ENCODE peak calls at places on chromosomes 6 and 20, in eight cellular contexts. N is breast epithelium, M is transverse colon, V is HepG2, B is adrenal gland, E is HCT116, T is H54, Y is stomach. X is an unnamed sample.

GRCh38 chr20:1401431-1401907 is 8.6 kb upstream of the FKBP1A start:
- DNase-seq in M (no peak), E (no peak), B (no peak), T (no peak), Y (no peak), V (peak), N (no peak), X (no peak)

GRCh38 chr6:56940463-56940862 is 14.4 kb upstream of the BEND6 start:
- DNase-seq in E (no peak), T (no peak), V (no peak), M (no peak), Y (no peak), B (no peak), N (no peak), X (no peak)

GRCh38 chr20:34388000-34388399 is 24.9 kb downstream of the ITCH start:
- DNase-seq in Y (no peak), N (no peak), B (no peak), V (no peak), M (no peak), T (no peak), E (no peak), X (no peak)

GRCh38 chr6:24909281-24910216 is 26.2 kb downstream of the RIPOR2 start:
- DNase-seq in Y (no peak), T (no peak), B (no peak), M (no peak), E (no peak), N (no peak), V (no peak), X (no peak)

GRCh38 chr20:51651921-51652549 is 109.5 kb upstream of the NFATC2 start:
- DNase-seq in Y (no peak), T (no peak), N (no peak), V (no peak), M (no peak), B (no peak), E (no peak), X (no peak)

GRCh38 chr6:90222724-90223198 is 73.9 kb downstream of the BACH2 start:
- DNase-seq in V (peak), T (no peak), E (peak), N (no peak), Y (no peak), B (no peak), M (no peak), X (no peak)

GRCh38 chr6:136677344-136677743 is 114.9 kb downstream of the MAP3K5 start:
- DNase-seq in Y (no peak), T (no peak), B (no peak), M (no peak), N (no peak), E (no peak), V (no peak), X (no peak)

GRCh38 chr6:14910692-14911547 is 334.9 kb upstream of the JARID2 start:
- DNase-seq in M (peak), T (no peak), E (no peak), N (no peak), B (peak), Y (peak), V (no peak), X (no peak)

GRCh38 chr20:42706762-42707161 is 482.9 kb downstream of the PTPRT start:
- DNase-seq in N (no peak), Y (no peak), M (no peak), T (no peak), V (no peak), E (no peak), B (no peak), X (no peak)

GRCh38 chr6:8193541-8193940 is 91.2 kb upstream of the EEF1E1 start:
- DNase-seq in B (no peak), T (no peak), N (no peak), V (no peak), E (no peak), M (no peak), Y (no peak), X (no peak)

GRCh38 chr20:3670511-3670910 is 7.3 kb upstream of the GFRA4 start:
- DNase-seq in E (no peak), Y (no peak), V (no peak), T (peak), B (no peak), M (no peak), N (no peak), X (no peak)

GRCh38 chr6:112833546-112834215 is 486.6 kb downstream of the RFPL4B start:
- DNase-seq in N (no peak), T (no peak), E (no peak), V (no peak), Y (no peak), B (no peak), M (no peak), X (no peak)

GRCh38 chr6:77834591-77834996 is 181.8 kb downstream of the MEI4 start:
- DNase-seq in Y (peak), B (no peak), M (no peak), T (no peak), V (peak), E (no peak), N (no peak), X (no peak)

GRCh38 chr6:139587469-139587868 is 213.0 kb upstream of the CITED2 start:
- DNase-seq in E (no peak), T (no peak), V (peak), M (no peak), Y (no peak), B (no peak), N (no peak), X (no peak)

GRCh38 chr6:657743-658142 is 843 bp upstream of the HUS1B start:
- DNase-seq in Y (no peak), B (no peak), T (no peak), N (no peak), V (no peak), E (no peak), M (no peak), X (no peak)

GRCh38 chr6:18058429-18058828 is 64.0 kb downstream of the NHLRC1 start:
- DNase-seq in B (peak), V (no peak), T (no peak), E (no peak), N (no peak), M (no peak), Y (no peak), X (no peak)

GRCh38 chr6:43297644-43298564 is at the start of gene SLC22A7:
- DNase-seq in N (no peak), Y (peak), V (peak), T (no peak), M (no peak), B (peak), E (no peak), X (no peak)

GRCh38 chr20:51434556-51435256 is 107.8 kb downstream of the NFATC2 start:
- DNase-seq in B (no peak), M (no peak), V (no peak), E (peak), T (no peak), Y (no peak), N (no peak), X (no peak)

GRCh38 chr6:138004423-138005287 is 102.6 kb downstream of the PERP start:
- DNase-seq in E (peak), B (no peak), M (no peak), Y (no peak), N (no peak), T (no peak), V (peak), X (no peak)

GRCh38 chr20:9059931-9060330 is 9.0 kb upstream of the PLCB4 start:
- DNase-seq in B (no peak), Y (no peak), V (no peak), T (no peak), N (no peak), M (no peak), E (no peak), X (no peak)

GRCh38 chr20:3911956-3912355 is 22.8 kb downstream of the PANK2 start:
- DNase-seq in M (peak), V (no peak), N (no peak), Y (peak), E (no peak), B (no peak), T (no peak), X (no peak)

GRCh38 chr6:125945378-125946141 is 11.0 kb upstream of the HINT3 start:
- DNase-seq in E (no peak), N (no peak), B (peak), Y (no peak), M (no peak), V (peak), T (no peak), X (no peak)

GRCh38 chr20:17635846-17636245 is 46.2 kb downstream of the RRBP1 start:
- DNase-seq in Y (no peak), V (no peak), E (no peak), M (no peak), N (no peak), B (peak), T (no peak), X (no peak)

GRCh38 chr6:45132059-45132458 is 196.1 kb upstream of the RUNX2 start:
- DNase-seq in T (peak), N (no peak), E (no peak), B (no peak), V (no peak), Y (no peak), M (no peak), X (no peak)

GRCh38 chr6:169243154-169243553 is 10.5 kb downstream of the THBS2 start:
- DNase-seq in Y (no peak), M (no peak), V (no peak), T (no peak), N (no peak), B (no peak), E (no peak), X (no peak)

GRCh38 chr20:11716239-11716944 is 201.3 kb upstream of the BTBD3 start:
- DNase-seq in Y (no peak), V (peak), E (peak), M (no peak), B (no peak), N (no peak), T (peak), X (no peak)

GRCh38 chr6:163254341-163254835 is 160.1 kb upstream of the QKI start:
- DNase-seq in B (no peak), E (no peak), M (no peak), V (no peak), Y (no peak), T (no peak), N (no peak), X (no peak)

GRCh38 chr20:58630063-58630462 is 21.0 kb upstream of the STX16 start:
- DNase-seq in B (no peak), N (no peak), V (no peak), T (peak), M (no peak), Y (no peak), E (no peak), X (no peak)

GRCh38 chr6:92201618-92202017 is 1217.7 kb downstream of the EPHA7 start:
- DNase-seq in Y (no peak), E (no peak), T (no peak), B (no peak), N (no peak), M (no peak), V (no peak), X (no peak)

GRCh38 chr6:154572592-154572991 is 62.1 kb upstream of the CNKSR3 start:
- DNase-seq in Y (no peak), B (no peak), V (no peak), N (no peak), M (no peak), T (no peak), E (no peak), X (no peak)

GRCh38 chr6:4178737-4179333 is 43.5 kb upstream of the ECI2 start:
- DNase-seq in E (no peak), M (no peak), N (no peak), V (no peak), B (no peak), T (no peak), Y (no peak), X (no peak)

GRCh38 chr6:155412335-155412734 is 43.3 kb downstream of the NOX3 start:
- DNase-seq in N (no peak), V (no peak), T (no peak), M (no peak), E (no peak), B (no peak), Y (no peak), X (no peak)

GRCh38 chr6:36422714-36423100 is 19.9 kb downstream of the PXT1 start:
- DNase-seq in E (no peak), T (no peak), N (no peak), Y (no peak), M (no peak), B (no peak), V (no peak), X (no peak)

GRCh38 chr6:36419295-36419694 is 23.4 kb downstream of the PXT1 start:
- DNase-seq in T (no peak), Y (no peak), V (no peak), E (no peak), M (no peak), B (no peak), N (no peak), X (no peak)

GRCh38 chr6:36427781-36428345 is 14.8 kb downstream of the PXT1 start:
- DNase-seq in T (no peak), M (no peak), V (no peak), Y (no peak), E (no peak), N (no peak), B (no peak), X (no peak)

GRCh38 chr6:36426622-36427021 is 16.0 kb downstream of the PXT1 start:
- DNase-seq in T (no peak), M (no peak), E (no peak), B (no peak), Y (no peak), N (no peak), V (peak), X (no peak)

GRCh38 chr6:36423101-36423824 is 19.4 kb downstream of the PXT1 start:
- DNase-seq in V (peak), T (peak), E (peak), N (peak), M (peak), Y (peak), B (peak), X (peak)
- TF ChIP-seq POLR2A in V (peak), T (peak), E (peak), N (no peak), M (peak), Y (no peak), B (peak), X (peak)

GRCh38 chr6:35907750-35908149 is 13.1 kb downstream of the SRPK1 start:
- DNase-seq in Y (no peak), B (no peak), N (no peak), E (no peak), T (no peak), V (no peak), M (no peak), X (no peak)
- TF ChIP-seq POLR2A in Y (no peak), B (no peak), N (no peak), E (no peak), T (no peak), V (no peak), M (no peak), X (no peak)

GRCh38 chr6:42147138-42147562 is 4.7 kb upstream of the C6orf132 start:
- DNase-seq in B (no peak), T (no peak), Y (peak), M (peak), V (no peak), E (no peak), N (no peak), X (no peak)
- TF ChIP-seq POLR2A in B (no peak), T (no peak), Y (no peak), M (no peak), V (no peak), E (no peak), N (no peak), X (no peak)

GRCh38 chr6:29722773-29723665 is at the start of gene HLA-F:
- DNase-seq in M (peak), V (peak), N (peak), Y (peak), B (peak), E (peak), T (peak), X (no peak)
- TF ChIP-seq POLR2A in M (peak), V (no peak), N (peak), Y (no peak), B (peak), E (no peak), T (no peak), X (peak)

GRCh38 chr6:31969712-31970603 is 2.0 kb downstream of the DXO start:
- DNase-seq in M (no peak), T (no peak), V (no peak), E (no peak), N (no peak), B (no peak), Y (no peak), X (no peak)
- TF ChIP-seq POLR2A in M (no peak), T (no peak), V (no peak), E (no peak), N (no peak), B (no peak), Y (no peak), X (no peak)

DNA sequence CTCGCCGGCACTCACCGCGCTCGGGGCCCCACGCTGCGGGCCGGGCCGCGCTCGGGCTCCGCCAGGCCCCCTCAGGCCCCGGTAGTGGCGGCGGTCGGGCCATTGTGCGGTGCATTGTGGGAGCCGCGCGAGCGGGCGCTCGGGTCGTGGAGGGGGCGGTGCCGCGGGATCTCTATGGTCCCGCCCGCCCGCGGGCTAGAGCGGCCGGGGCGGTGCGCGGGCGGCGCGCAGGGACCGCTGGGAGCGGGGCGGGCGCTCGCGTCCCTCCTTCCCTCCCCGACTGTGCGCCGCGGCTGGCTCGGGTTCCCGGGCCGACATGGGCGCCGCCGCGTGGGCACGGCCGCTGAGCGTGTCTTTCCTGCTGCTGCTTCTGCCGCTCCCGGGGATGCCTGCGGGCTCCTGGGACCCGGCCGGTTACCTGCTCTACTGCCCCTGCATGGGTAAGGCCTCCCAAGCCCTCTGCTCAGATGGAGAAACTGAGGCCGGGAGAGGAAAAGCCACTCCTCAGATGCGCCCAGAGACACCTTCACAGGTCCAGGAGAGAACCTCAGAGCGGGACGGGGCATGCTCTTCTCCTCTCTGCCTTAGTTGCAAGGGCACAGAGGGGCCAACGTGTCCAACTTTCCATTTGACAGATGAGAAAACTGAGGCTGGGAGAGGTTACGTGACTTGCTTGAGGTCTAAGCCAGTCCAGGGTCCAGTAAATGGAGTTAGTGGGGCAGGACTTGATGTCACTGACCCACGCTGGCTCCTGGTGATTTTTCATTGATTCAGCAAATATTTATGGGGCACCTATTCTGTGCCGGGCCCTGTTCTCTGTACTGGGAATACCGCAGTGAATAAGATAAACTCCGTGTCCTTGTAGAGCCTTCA is at the start of the genes PLAGL2 and POFUT1:
- DNase-seq in V (peak), N (peak), Y (peak), E (peak), M (peak), T (peak), B (peak), X (no peak)
- TF ChIP-seq POLR2A in V (peak), N (no peak), Y (no peak), E (no peak), M (peak), T (peak), B (peak), X (no peak)